ENCODE peak calls at places on chromosomes 13 and 19, in seven cellular contexts. S is aorta; I is stimulated activated CD8-positive, alpha-beta memory T cell treated with anti-CD3 and anti-CD28 coated beads, Interleukin-7, amount 100 ng/mL, for 1 hour; P is right cardiac atrium; U is stimulated activated CD4-positive, alpha-beta T cell treated with anti-CD3 and anti-CD28 coated beads, Interleukin-1b, Interleukin-23, amount 100 ng/mL, for 1 hour; L is CD8-positive, alpha-beta memory T cell; Q is HFFc6. B is an unnamed sample.

GRCh38 chr19:2123682-2124387 is 27.1 kb downstream of the IZUMO4 start:
- DNase-seq in S (no peak), P (peak; percentile 76), I (no peak), U (no peak), L (no peak), Q (no peak), B (no peak)

GRCh38 chr19:39406656-39407393 is at the start of gene ZFP36:
- DNase-seq in L (peak; percentile 94), U (peak; percentile 81), S (peak; percentile 93), Q (peak; percentile 92), P (peak; percentile 97), I (peak; percentile 85), B (peak; percentile 88)

GRCh38 chr19:50203281-50204080 is at the start of gene MYH14:
- DNase-seq in Q (no peak), U (no peak), S (peak; percentile 88), L (no peak), I (no peak), P (peak; percentile 95), B (peak; percentile 95)

GRCh38 chr13:72536668-72537399 is 190.6 kb downstream of the MZT1 start:
- DNase-seq in S (no peak), L (no peak), P (no peak), I (no peak), Q (no peak), U (no peak), B (no peak)

GRCh38 chr19:47491358-47492136 is 7.5 kb upstream of the KPTN start:
- DNase-seq in P (peak; percentile 55), I (no peak), U (no peak), S (no peak), Q (no peak), L (no peak), B (no peak)

GRCh38 chr13:77876176-77876575 is 42.5 kb downstream of the EDNRB start:
- DNase-seq in Q (no peak), I (no peak), S (no peak), U (no peak), L (no peak), P (no peak), B (no peak)

GRCh38 chr19:48868196-48868886 is at the start of gene PLEKHA4:
- DNase-seq in Q (no peak), L (no peak), I (no peak), U (no peak), P (peak; percentile 93), S (peak; percentile 89), B (no peak)

GRCh38 chr13:64278493-64278892 is 2862.8 kb upstream of the PCDH20 start:
- DNase-seq in P (no peak), I (no peak), U (no peak), Q (peak; percentile 77), L (no peak), S (no peak), B (no peak)

GRCh38 chr13:44972956-44973581 is 16.2 kb downstream of the NUFIP1 start:
- DNase-seq in P (no peak), I (no peak), S (no peak), U (no peak), Q (peak; percentile 27), L (no peak), B (no peak)

GRCh38 chr19:50058425-50058824 is 32.6 kb downstream of the ZNF473 start:
- DNase-seq in L (no peak), I (no peak), Q (no peak), U (no peak), S (no peak), P (no peak), B (no peak)

GRCh38 chr19:40223135-40223822 is 3.2 kb downstream of the CCNP start:
- DNase-seq in L (no peak), U (peak; percentile 14), Q (no peak), P (peak; percentile 67), S (no peak), I (no peak), B (no peak)

GRCh38 chr13:51957377-51958216 is 53.7 kb downstream of the ATP7B start:
- DNase-seq in P (no peak), L (no peak), I (no peak), Q (no peak), U (no peak), S (no peak), B (no peak)

GRCh38 chr13:106591299-106591698 is 23.4 kb upstream of the ARGLU1 start:
- DNase-seq in P (no peak), L (no peak), U (no peak), S (no peak), I (no peak), Q (no peak), B (no peak)

GRCh38 chr19:55005684-55006488 is 32.2 kb downstream of the GP6 start:
- DNase-seq in Q (no peak), P (no peak), U (no peak), S (no peak), I (peak; percentile 11), L (peak; percentile 77), B (no peak)

GRCh38 chr19:39261704-39262103 is 6.5 kb upstream of the IFNL2 start:
- DNase-seq in S (no peak), L (no peak), P (no peak), I (no peak), Q (no peak), U (no peak), B (no peak)

GRCh38 chr19:10009269-10009665 is 1.0 kb downstream of the COL5A3 start:
- DNase-seq in P (peak; percentile 93), U (peak; percentile 6), S (peak; percentile 68), Q (peak; percentile 19), L (peak; percentile 65), I (no peak), B (no peak)

GRCh38 chr13:23467048-23467931 is 33.8 kb upstream of the SACS start:
- DNase-seq in Q (peak; percentile 66), U (no peak), L (no peak), P (no peak), S (peak; percentile 42), I (no peak), B (no peak)

GRCh38 chr19:14536926-14537692 is 7.7 kb downstream of the TECR start:
- DNase-seq in I (no peak), S (peak; percentile 82), P (peak; percentile 91), Q (no peak), U (no peak), L (no peak), B (no peak)

GRCh38 chr13:47232516-47232915 is 335.7 kb upstream of the HTR2A start:
- DNase-seq in U (no peak), Q (no peak), S (no peak), L (no peak), I (no peak), P (no peak), B (no peak)

GRCh38 chr19:35459414-35460082 is 11.5 kb downstream of the FFAR2 start:
- DNase-seq in U (no peak), L (no peak), P (peak; percentile 88), Q (no peak), S (no peak), I (no peak), B (no peak)

GRCh38 chr13:48559638-48560320 is 26.9 kb upstream of the RCBTB2 start:
- DNase-seq in Q (no peak), U (no peak), I (no peak), L (no peak), P (no peak), S (no peak), B (no peak)

GRCh38 chr19:43660301-43660700 is 9.7 kb downstream of the PLAUR start:
- DNase-seq in U (no peak), P (no peak), S (no peak), Q (no peak), L (no peak), I (no peak), B (no peak)

GRCh38 chr13:94416454-94417080 is 62.9 kb downstream of the DCT start:
- DNase-seq in L (no peak), P (no peak), I (no peak), S (no peak), U (no peak), Q (no peak), B (no peak)

GRCh38 chr19:13024126-13024957 is 29.1 kb downstream of the NFIX start:
- DNase-seq in S (no peak), P (peak; percentile 58), U (no peak), Q (peak; percentile 33), L (no peak), I (no peak), B (peak; percentile 42)

GRCh38 chr19:37778613-37779138 is 710 bp downstream of the ZNF573 start:
- DNase-seq in L (no peak), I (no peak), Q (no peak), U (no peak), P (no peak), S (peak; percentile 48), B (no peak)

GRCh38 chr19:35669974-35670373 is 3.7 kb downstream of the UPK1A start:
- DNase-seq in L (no peak), S (no peak), U (no peak), I (no peak), Q (no peak), P (no peak), B (no peak)

GRCh38 chr19:51172223-51172622 is 30.1 kb downstream of the SIGLEC7 start:
- DNase-seq in L (no peak), S (no peak), P (no peak), U (no peak), I (no peak), Q (no peak), B (no peak)

GRCh38 chr13:110163020-110163658 is 143.8 kb downstream of the COL4A1 start:
- DNase-seq in P (no peak), S (no peak), L (no peak), I (no peak), Q (no peak), U (no peak), B (no peak)

GRCh38 chr13:44411841-44412240 is 38.2 kb downstream of the SERP2 start:
- DNase-seq in L (no peak), P (no peak), U (no peak), S (no peak), I (no peak), Q (no peak), B (no peak)

GRCh38 chr19:11699931-11700794 is 38.6 kb downstream of the ZNF823 start:
- DNase-seq in Q (peak; percentile 41), I (no peak), U (no peak), P (no peak), L (no peak), S (no peak), B (no peak)

GRCh38 chr13:50915562-50915961 is 6.0 kb downstream of the RNASEH2B start:
- DNase-seq in Q (no peak), L (no peak), I (no peak), P (no peak), U (no peak), S (no peak), B (no peak)

GRCh38 chr13:21673592-21674270 is 2.9 kb downstream of the FGF9 start:
- DNase-seq in L (peak; percentile 63), I (no peak), U (no peak), S (no peak), Q (no peak), P (peak; percentile 74), B (no peak)

GRCh38 chr13:94120878-94121277 is 358.6 kb downstream of the DCT start:
- DNase-seq in Q (no peak), L (no peak), S (no peak), P (no peak), U (no peak), I (no peak), B (no peak)

GRCh38 chr19:51194527-51195315 is 30.2 kb upstream of the CD33 start:
- DNase-seq in I (no peak), S (no peak), L (no peak), Q (no peak), P (no peak), U (no peak), B (no peak)

GRCh38 chr19:384801-385169 is 24.2 kb downstream of the C2CD4C start:
- DNase-seq in S (no peak), L (peak; percentile 9), Q (no peak), I (no peak), P (no peak), U (no peak), B (no peak)